ENCODE peak calls at places on chromosomes 3 and 15, in seven cellular contexts. One of them, this sample, is unnamed.

GRCh38 chr15:71596672-71597071 is 213.7 kb upstream of the NR2E3 start:
- DNase-seq in RWPE2: no peak
- DNase-seq in fibroblast of gingiva: peak; percentile 93
- DNase-seq in suprapubic skin: no peak
- DNase-seq in stimulated activated CD8-positive, alpha-beta memory T cell treated with anti-CD3 and anti-CD28 coated beads, Interleukin-7, amount 100 ng/mL, for 1 hour: no peak
- DNase-seq in HL-60: no peak
- DNase-seq in activated T-helper 1 cell treated with Interleukin-2 at 50 U/mL for 16 hours: no peak
- DNase-seq in this sample: no peak

GRCh38 chr15:31352911-31353811 is 26.5 kb downstream of the KLF13 start:
- DNase-seq in fibroblast of gingiva: peak; percentile 94
- DNase-seq in suprapubic skin: no peak
- DNase-seq in activated T-helper 1 cell treated with Interleukin-2 at 50 U/mL for 16 hours: no peak
- DNase-seq in HL-60: no peak
- DNase-seq in RWPE2: no peak
- DNase-seq in stimulated activated CD8-positive, alpha-beta memory T cell treated with anti-CD3 and anti-CD28 coated beads, Interleukin-7, amount 100 ng/mL, for 1 hour: no peak
- DNase-seq in this sample: no peak

GRCh38 chr3:64681827-64682226 is 6.0 kb downstream of the ADAMTS9 start:
- DNase-seq in activated T-helper 1 cell treated with Interleukin-2 at 50 U/mL for 16 hours: no peak
- DNase-seq in stimulated activated CD8-positive, alpha-beta memory T cell treated with anti-CD3 and anti-CD28 coated beads, Interleukin-7, amount 100 ng/mL, for 1 hour: no peak
- DNase-seq in HL-60: no peak
- DNase-seq in suprapubic skin: no peak
- DNase-seq in fibroblast of gingiva: no peak
- DNase-seq in RWPE2: no peak
- DNase-seq in this sample: no peak

GRCh38 chr3:25910997-25911396 is 121.1 kb downstream of the OXSM start:
- DNase-seq in suprapubic skin: no peak
- DNase-seq in RWPE2: no peak
- DNase-seq in fibroblast of gingiva: no peak
- DNase-seq in HL-60: no peak
- DNase-seq in activated T-helper 1 cell treated with Interleukin-2 at 50 U/mL for 16 hours: no peak
- DNase-seq in stimulated activated CD8-positive, alpha-beta memory T cell treated with anti-CD3 and anti-CD28 coated beads, Interleukin-7, amount 100 ng/mL, for 1 hour: no peak
- DNase-seq in this sample: no peak

GRCh38 chr3:167684389-167684993 is 30.7 kb upstream of the WDR49 start:
- DNase-seq in HL-60: peak; percentile 8
- DNase-seq in activated T-helper 1 cell treated with Interleukin-2 at 50 U/mL for 16 hours: no peak
- DNase-seq in suprapubic skin: no peak
- DNase-seq in stimulated activated CD8-positive, alpha-beta memory T cell treated with anti-CD3 and anti-CD28 coated beads, Interleukin-7, amount 100 ng/mL, for 1 hour: peak; percentile 6
- DNase-seq in fibroblast of gingiva: peak; percentile 35
- DNase-seq in RWPE2: no peak
- DNase-seq in this sample: peak; percentile 66

GRCh38 chr3:159779883-159780282 is 208.8 kb upstream of the IL12A start:
- DNase-seq in stimulated activated CD8-positive, alpha-beta memory T cell treated with anti-CD3 and anti-CD28 coated beads, Interleukin-7, amount 100 ng/mL, for 1 hour: no peak
- DNase-seq in HL-60: no peak
- DNase-seq in activated T-helper 1 cell treated with Interleukin-2 at 50 U/mL for 16 hours: no peak
- DNase-seq in suprapubic skin: no peak
- DNase-seq in fibroblast of gingiva: no peak
- DNase-seq in RWPE2: no peak
- DNase-seq in this sample: no peak

GRCh38 chr3:177982034-177982433 is 554.2 kb upstream of the KCNMB2 start:
- DNase-seq in HL-60: no peak
- DNase-seq in RWPE2: no peak
- DNase-seq in activated T-helper 1 cell treated with Interleukin-2 at 50 U/mL for 16 hours: no peak
- DNase-seq in stimulated activated CD8-positive, alpha-beta memory T cell treated with anti-CD3 and anti-CD28 coated beads, Interleukin-7, amount 100 ng/mL, for 1 hour: no peak
- DNase-seq in suprapubic skin: no peak
- DNase-seq in fibroblast of gingiva: no peak
- DNase-seq in this sample: no peak

GRCh38 chr15:41855121-41855941 is 16.7 kb downstream of the PLA2G4B start:
- DNase-seq in suprapubic skin: no peak
- DNase-seq in fibroblast of gingiva: no peak
- DNase-seq in HL-60: no peak
- DNase-seq in activated T-helper 1 cell treated with Interleukin-2 at 50 U/mL for 16 hours: no peak
- DNase-seq in RWPE2: no peak
- DNase-seq in stimulated activated CD8-positive, alpha-beta memory T cell treated with anti-CD3 and anti-CD28 coated beads, Interleukin-7, amount 100 ng/mL, for 1 hour: no peak
- DNase-seq in this sample: no peak

GRCh38 chr3:9014189-9014588 is 50.9 kb upstream of the RAD18 start:
- DNase-seq in HL-60: no peak
- DNase-seq in activated T-helper 1 cell treated with Interleukin-2 at 50 U/mL for 16 hours: no peak
- DNase-seq in fibroblast of gingiva: no peak
- DNase-seq in stimulated activated CD8-positive, alpha-beta memory T cell treated with anti-CD3 and anti-CD28 coated beads, Interleukin-7, amount 100 ng/mL, for 1 hour: no peak
- DNase-seq in suprapubic skin: no peak
- DNase-seq in RWPE2: no peak
- DNase-seq in this sample: no peak

GRCh38 chr15:45093013-45093412 is 21.0 kb downstream of the DUOX2 start:
- DNase-seq in HL-60: no peak
- DNase-seq in fibroblast of gingiva: no peak
- DNase-seq in RWPE2: no peak
- DNase-seq in stimulated activated CD8-positive, alpha-beta memory T cell treated with anti-CD3 and anti-CD28 coated beads, Interleukin-7, amount 100 ng/mL, for 1 hour: no peak
- DNase-seq in activated T-helper 1 cell treated with Interleukin-2 at 50 U/mL for 16 hours: no peak
- DNase-seq in suprapubic skin: no peak
- DNase-seq in this sample: no peak

GRCh38 chr15:95174281-95174680 is 942.9 kb downstream of the MCTP2 start:
- DNase-seq in suprapubic skin: no peak
- DNase-seq in activated T-helper 1 cell treated with Interleukin-2 at 50 U/mL for 16 hours: no peak
- DNase-seq in HL-60: no peak
- DNase-seq in stimulated activated CD8-positive, alpha-beta memory T cell treated with anti-CD3 and anti-CD28 coated beads, Interleukin-7, amount 100 ng/mL, for 1 hour: no peak
- DNase-seq in RWPE2: no peak
- DNase-seq in fibroblast of gingiva: peak; percentile 82
- DNase-seq in this sample: no peak

GRCh38 chr3:13772885-13773745 is 106.8 kb downstream of the WNT7A start:
- DNase-seq in fibroblast of gingiva: no peak
- DNase-seq in HL-60: no peak
- DNase-seq in stimulated activated CD8-positive, alpha-beta memory T cell treated with anti-CD3 and anti-CD28 coated beads, Interleukin-7, amount 100 ng/mL, for 1 hour: no peak
- DNase-seq in RWPE2: no peak
- DNase-seq in suprapubic skin: no peak
- DNase-seq in activated T-helper 1 cell treated with Interleukin-2 at 50 U/mL for 16 hours: no peak
- DNase-seq in this sample: no peak

GRCh38 chr3:141367038-141367730 is 1.1 kb upstream of the ZBTB38 start:
- DNase-seq in activated T-helper 1 cell treated with Interleukin-2 at 50 U/mL for 16 hours: no peak
- DNase-seq in RWPE2: peak; percentile 92
- DNase-seq in stimulated activated CD8-positive, alpha-beta memory T cell treated with anti-CD3 and anti-CD28 coated beads, Interleukin-7, amount 100 ng/mL, for 1 hour: no peak
- DNase-seq in fibroblast of gingiva: peak; percentile 99
- DNase-seq in suprapubic skin: no peak
- DNase-seq in HL-60: no peak
- DNase-seq in this sample: no peak